ENCODE peak calls at places on chromosomes 13 and 19, in ten cellular contexts. X, P, G, L, M, D, Y, S, O and V are unnamed samples.

GRCh38 chr13:59746291-59746962 is 417.3 kb downstream of the DIAPH3 start:
- DNase-seq in X (no peak), P (no peak), G (no peak), L (no peak), M (no peak), D (no peak), Y (peak), S (peak), O (no peak), V (no peak)

GRCh38 chr19:46610413-46610775 is 9.3 kb downstream of the CALM3 start:
- DNase-seq in X (no peak), P (no peak), G (no peak), L (peak), M (no peak), D (no peak), Y (no peak), S (no peak), O (no peak), V (no peak)

GRCh38 chr13:97043302-97043701 is 49.0 kb upstream of the OXGR1 start:
- DNase-seq in X (no peak), P (no peak), G (no peak), L (no peak), M (no peak), D (no peak), Y (peak), S (no peak), O (no peak), V (no peak)

GRCh38 chr13:21583496-21583895 is 20.5 kb downstream of the MICU2 start:
- DNase-seq in X (no peak), P (no peak), G (no peak), L (no peak), M (no peak), D (no peak), Y (peak), S (no peak), O (no peak), V (no peak)

GRCh38 chr19:12647490-12648071 is 19.0 kb downstream of the MAN2B1 start:
- DNase-seq in X (no peak), P (no peak), G (no peak), L (peak), M (peak), D (peak), Y (peak), S (peak), O (peak), V (no peak)

GRCh38 chr19:49597703-49597974 is 6.7 kb downstream of the PRR12 start:
- DNase-seq in X (no peak), P (no peak), G (no peak), L (no peak), M (no peak), D (peak), Y (no peak), S (no peak), O (no peak), V (no peak)

GRCh38 chr13:48185018-48185417 is 48.0 kb upstream of the ITM2B start:
- DNase-seq in X (no peak), P (no peak), G (no peak), L (no peak), M (no peak), D (no peak), Y (peak), S (no peak), O (no peak), V (no peak)

GRCh38 chr13:44231786-44232516 is 141.7 kb upstream of the SERP2 start:
- DNase-seq in X (no peak), P (no peak), G (no peak), L (no peak), M (no peak), D (peak), Y (peak), S (no peak), O (peak), V (no peak)

GRCh38 chr13:53311561-53311960 is 282.9 kb downstream of the OLFM4 start:
- DNase-seq in X (no peak), P (no peak), G (no peak), L (no peak), M (no peak), D (no peak), Y (no peak), S (no peak), O (no peak), V (no peak)

GRCh38 chr13:50916701-50917184 is 7.2 kb downstream of the RNASEH2B start:
- DNase-seq in X (no peak), P (no peak), G (no peak), L (no peak), M (no peak), D (no peak), Y (no peak), S (peak), O (no peak), V (no peak)

GRCh38 chr13:100826441-100826840 is 151.8 kb upstream of the TMTC4 start:
- DNase-seq in X (no peak), P (no peak), G (no peak), L (no peak), M (no peak), D (no peak), Y (no peak), S (peak), O (no peak), V (no peak)

GRCh38 chr13:24864579-24864978 is 100.6 kb downstream of the RNF17 start:
- DNase-seq in X (no peak), P (no peak), G (no peak), L (no peak), M (no peak), D (no peak), Y (no peak), S (no peak), O (no peak), V (no peak)

GRCh38 chr13:42769650-42770049 is 11.7 kb upstream of the FAM216B start:
- DNase-seq in X (no peak), P (no peak), G (no peak), L (no peak), M (no peak), D (no peak), Y (no peak), S (no peak), O (no peak), V (no peak)

GRCh38 chr19:49335071-49335783 is at the start of gene CD37:
- DNase-seq in X (peak), P (peak), G (peak), L (peak), M (no peak), D (no peak), Y (no peak), S (peak), O (no peak), V (peak)

GRCh38 chr13:41942462-41943094 is 18.3 kb downstream of the VWA8 start:
- DNase-seq in X (no peak), P (no peak), G (no peak), L (no peak), M (no peak), D (no peak), Y (peak), S (peak), O (peak), V (no peak)

GRCh38 chr13:98838776-98839175 is 86.3 kb upstream of the SLC15A1 start:
- DNase-seq in X (no peak), P (no peak), G (no peak), L (no peak), M (no peak), D (no peak), Y (no peak), S (no peak), O (no peak), V (no peak)

GRCh38 chr19:52778811-52779210 is 7.8 kb downstream of the ZNF600 start:
- DNase-seq in X (no peak), P (no peak), G (peak), L (no peak), M (no peak), D (no peak), Y (no peak), S (peak), O (no peak), V (no peak)